ENCODE peak calls at places on chromosomes 5 and 9, in seven cellular contexts. M is prostate gland, I is ovary, X is IMR-90, H is HCT116, T is colonic mucosa, P is breast epithelium. V is an unnamed sample.

GRCh38 chr5:132211787-132212186 is 15.9 kb downstream of the P4HA2 start:
- DNase-seq in T (no peak), H (no peak), M (no peak), P (no peak), X (no peak), I (no peak), V (no peak)

GRCh38 chr9:114112325-114112724 is 13.2 kb upstream of the KIF12 start:
- DNase-seq in I (no peak), H (no peak), M (no peak), P (no peak), T (no peak), X (no peak), V (no peak)

GRCh38 chr9:74573792-74574191 is 76.7 kb downstream of the RORB start:
- DNase-seq in I (no peak), H (no peak), T (no peak), P (no peak), M (no peak), X (no peak), V (peak)

GRCh38 chr5:176379881-176380280 is 8.5 kb downstream of the NOP16 start:
- DNase-seq in I (no peak), H (no peak), P (no peak), T (no peak), X (no peak), M (no peak), V (no peak)

GRCh38 chr9:109893222-109893621 is 113.2 kb downstream of the PALM2AKAP2 start:
- DNase-seq in T (no peak), X (no peak), P (no peak), I (no peak), M (no peak), H (no peak), V (no peak)

GRCh38 chr9:96437454-96437853 is 12.5 kb upstream of the HABP4 start:
- DNase-seq in T (no peak), M (no peak), H (no peak), I (no peak), P (no peak), X (no peak), V (no peak)

GRCh38 chr9:71333311-71333710 is 211.9 kb upstream of the TRPM3 start:
- DNase-seq in T (no peak), M (no peak), H (no peak), P (no peak), I (no peak), X (no peak), V (no peak)

GRCh38 chr9:34954225-34954624 is 3.9 kb upstream of the PHF24 start:
- DNase-seq in T (no peak), I (no peak), M (no peak), H (no peak), X (no peak), P (no peak), V (no peak)

GRCh38 chr5:179907570-179908324 is at the start of gene TBC1D9B:
- DNase-seq in X (peak), T (peak), M (peak), I (peak), H (no peak), P (no peak), V (peak)

GRCh38 chr5:163727028-163727427 is 221.6 kb downstream of the MAT2B start:
- DNase-seq in I (no peak), T (peak), M (no peak), X (no peak), P (no peak), H (no peak), V (no peak)

GRCh38 chr5:125476888-125477585 is 730.6 kb upstream of the ZNF608 start:
- DNase-seq in X (peak), P (no peak), I (no peak), H (no peak), T (no peak), M (no peak), V (peak)

GRCh38 chr5:158840193-158840592 is 259.5 kb downstream of the EBF1 start:
- DNase-seq in T (no peak), H (no peak), P (no peak), X (no peak), I (no peak), M (no peak), V (no peak)

GRCh38 chr5:78496373-78496772 is 136.0 kb downstream of the SCAMP1 start:
- DNase-seq in H (no peak), X (peak), P (no peak), M (no peak), I (no peak), T (peak), V (no peak)

GRCh38 chr9:122058707-122059106 is 34.4 kb downstream of the TTLL11 start:
- DNase-seq in M (no peak), H (no peak), X (no peak), T (no peak), I (no peak), P (no peak), V (no peak)

GRCh38 chr5:129322968-129323367 is 137.1 kb upstream of the ADAMTS19 start:
- DNase-seq in I (no peak), T (no peak), H (no peak), X (no peak), P (no peak), M (no peak), V (no peak)

GRCh38 chr5:134245692-134246091 is 19.8 kb upstream of the PPP2CA start:
- DNase-seq in P (no peak), T (no peak), H (no peak), I (no peak), M (no peak), X (no peak), V (no peak)

DNA sequence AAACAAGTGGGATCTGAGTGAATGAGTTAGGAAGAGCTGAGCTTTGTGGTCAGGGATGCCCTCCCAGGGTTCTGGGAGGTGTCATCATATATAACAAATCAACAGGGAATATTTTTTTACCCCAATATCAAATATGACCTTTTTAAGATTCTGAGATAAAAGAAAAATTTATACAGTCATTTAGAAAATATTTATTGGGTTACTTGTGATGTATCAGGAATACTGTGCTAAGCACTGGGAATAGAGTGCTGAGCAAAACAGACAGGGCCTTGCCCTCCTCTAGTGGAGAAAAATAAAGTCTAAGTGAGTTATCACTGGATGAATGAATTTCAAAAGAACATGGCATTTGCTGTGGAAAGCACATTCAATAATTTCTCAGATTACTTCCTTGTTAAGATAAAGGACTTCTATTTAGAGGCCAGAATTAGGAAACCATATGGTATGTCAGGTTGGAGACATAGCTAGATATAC is 102.9 kb downstream of the BOD1 start:
- DNase-seq in P (no peak), X (peak), H (no peak), I (no peak), M (no peak), T (no peak), V (no peak)
- TF ChIP-seq CTCF in P (no peak), X (peak), H (no peak), I (no peak), M (no peak), T (no peak), V (no peak)

GRCh38 chr5:178730940-178731265 is 444 bp upstream of the ZNF354A start:
- DNase-seq in P (no peak), X (no peak), I (no peak), T (peak), M (no peak), H (no peak), V (no peak)
- H3K4me3 ChIP-seq in P (peak), X (no peak), I (peak), T (peak), M (no peak), H (peak), V (no peak)

GRCh38 chr9:135664801-135665794 is 2.0 kb downstream of the LCN9 start:
- DNase-seq in H (no peak), X (no peak), T (no peak), P (no peak), I (no peak), M (no peak), V (no peak)
- TF ChIP-seq CTCF in H (no peak), X (no peak), T (no peak), P (no peak), I (no peak), M (no peak), V (no peak)

GRCh38 chr5:159971514-159971913 is 37.4 kb upstream of the TTC1 start:
- DNase-seq in X (no peak), M (no peak), I (no peak), T (no peak), P (no peak), H (no peak), V (no peak)
- H3K4me3 ChIP-seq in X (no peak), M (no peak), I (no peak), T (no peak), P (peak), H (no peak), V (peak)

V was measured in fibroblast of pulmonary artery.